ENCODE peak calls at places on chromosomes 4 and X, in four cellular contexts. Z is IMR-90, O is endothelial cell of umbilical vein, R is K562. J is an unnamed sample. For H3K9me1, the result is how much of the 10 kb centered on the place peaks cover.

GRCh38 chr4:22490718-22491330 is 25.0 kb downstream of the ADGRA3 start:
- DNase-seq in Z (no peak), R (no peak), O (no peak), J (no peak)

GRCh38 chr4:184280104-184280503 is 62.4 kb upstream of the ENPP6 start:
- DNase-seq in R (no peak), O (no peak), Z (no peak), J (no peak)

GRCh38 chrX:49209434-49210251 is 9.7 kb upstream of the SYP start:
- DNase-seq in O (no peak), R (peak), Z (no peak), J (no peak)

GRCh38 chrX:153474718-153475117 is 4.3 kb upstream of the HAUS7 start:
- DNase-seq in Z (peak), O (peak), R (peak), J (no peak)

GRCh38 chrX:48910926-48911406 is 480 bp downstream of the SLC35A2 start:
- DNase-seq in Z (peak), O (no peak), R (peak), J (no peak)

GRCh38 chr4:99151452-99151851 is 7.4 kb upstream of the ADH4 start:
- DNase-seq in R (no peak), Z (no peak), O (no peak), J (no peak)

GRCh38 chrX:10198254-10198653 is 41.5 kb downstream of the CLCN4 start:
- DNase-seq in R (no peak), Z (peak), O (no peak), J (no peak)

GRCh38 chrX:15143050-15143824 is 126.6 kb downstream of the ASB9 start:
- DNase-seq in O (peak), Z (peak), R (peak), J (no peak)

GRCh38 chr4:182576609-182577289 is 333.5 kb downstream of the TENM3 start:
- DNase-seq in Z (peak), O (no peak), R (no peak), J (no peak)

GRCh38 chrX:13876652-13877051 is 59.8 kb upstream of the GPM6B start:
- DNase-seq in O (no peak), R (no peak), Z (peak), J (peak)

GRCh38 chrX:130025256-130025655 is 42.8 kb downstream of the BCORL1 start:
- DNase-seq in O (no peak), Z (no peak), R (no peak), J (no peak)

GRCh38 chr4:68951078-68951805 is at the start of gene UGT2A3:
- DNase-seq in Z (no peak), O (no peak), R (no peak), J (no peak)

GRCh38 chr4:159829184-159829583 is 726.3 kb downstream of the RAPGEF2 start:
- DNase-seq in R (no peak), Z (no peak), O (no peak), J (no peak)

GRCh38 chr4:157792716-157793115 is 380.1 kb downstream of the GASK1B start:
- DNase-seq in R (no peak), O (no peak), Z (no peak), J (no peak)

GRCh38 chr4:40976343-40976742 is 226.6 kb downstream of the NSUN7 start:
- DNase-seq in R (peak), O (peak), Z (peak), J (no peak)

GRCh38 chr4:101160792-101161592 is 186.3 kb downstream of the PPP3CA start:
- DNase-seq in O (no peak), R (no peak), Z (no peak), J (no peak)

GRCh38 chr4:25076625-25077413 is 46.1 kb upstream of the LGI2 start:
- DNase-seq in O (no peak), R (no peak), Z (no peak), J (no peak)

GRCh38 chr4:4865705-4866123 is 6.2 kb downstream of the MSX1 start:
- DNase-seq in O (no peak), Z (no peak), R (no peak), J (no peak)

GRCh38 chrX:22310779-22311178 is 38.1 kb downstream of the CBLL2 start:
- DNase-seq in O (peak), R (no peak), Z (peak), J (no peak)

GRCh38 chr4:158484173-158484885 is 37.4 kb upstream of the RXFP1 start:
- DNase-seq in Z (peak), R (no peak), O (no peak), J (no peak)

GRCh38 chr4:74223801-74224200 is 65.9 kb downstream of the MTHFD2L start:
- DNase-seq in R (no peak), O (peak), Z (peak), J (peak)

GRCh38 chrX:69988955-69989394 is 60.8 kb downstream of the AWAT2 start:
- DNase-seq in R (no peak), Z (no peak), O (peak), J (no peak)

GRCh38 chr4:26062221-26062620 is 148.2 kb downstream of the SMIM20 start:
- DNase-seq in O (no peak), Z (peak), R (no peak), J (no peak)

GRCh38 chr4:136484996-136485395 is 1047.3 kb downstream of the PCDH18 start:
- DNase-seq in O (peak), Z (no peak), R (no peak), J (no peak)

GRCh38 chr4:2560167-2560566 is 23.7 kb downstream of the FAM193A start:
- DNase-seq in Z (no peak), R (no peak), O (no peak), J (no peak)

GRCh38 chrX:32868524-32868895 is 342.8 kb downstream of the DMD start:
- DNase-seq in R (no peak), Z (no peak), O (no peak), J (no peak)

GRCh38 chr4:85489273-85489672 is 14.3 kb downstream of the ARHGAP24 start:
- DNase-seq in R (no peak), Z (peak), O (no peak), J (no peak)

GRCh38 chrX:95836517-95836916 is 848.1 kb upstream of the DIAPH2 start:
- DNase-seq in R (no peak), Z (no peak), O (no peak), J (no peak)

GRCh38 chrX:30791296-30792278 is 97.5 kb downstream of the TAB3 start:
- DNase-seq in Z (no peak), O (no peak), R (no peak), J (no peak)

GRCh38 chr4:124322234-124322831 is 390.2 kb downstream of the ANKRD50 start:
- DNase-seq in Z (peak), O (peak), R (peak), J (no peak)

GRCh38 chrX:134948333-134949241 is 42.2 kb upstream of the SMIM10 start:
- DNase-seq in R (no peak), Z (peak), O (peak), J (no peak)

GRCh38 chr4:188110036-188110435 is 633 bp upstream of the TRIML2 start:
- DNase-seq in Z (no peak), R (no peak), O (no peak), J (no peak)

GRCh38 chr4:188117631-188118030 is 8.2 kb upstream of the TRIML2 start:
- DNase-seq in O (no peak), Z (no peak), R (no peak), J (no peak)

GRCh38 chr4:188110741-188111458 is 1.5 kb upstream of the TRIML2 start:
- DNase-seq in O (no peak), R (no peak), Z (peak), J (no peak)

GRCh38 chr4:188109157-188109755 is at the start of gene TRIML2:
- DNase-seq in R (no peak), Z (no peak), O (no peak), J (no peak)

DNA sequence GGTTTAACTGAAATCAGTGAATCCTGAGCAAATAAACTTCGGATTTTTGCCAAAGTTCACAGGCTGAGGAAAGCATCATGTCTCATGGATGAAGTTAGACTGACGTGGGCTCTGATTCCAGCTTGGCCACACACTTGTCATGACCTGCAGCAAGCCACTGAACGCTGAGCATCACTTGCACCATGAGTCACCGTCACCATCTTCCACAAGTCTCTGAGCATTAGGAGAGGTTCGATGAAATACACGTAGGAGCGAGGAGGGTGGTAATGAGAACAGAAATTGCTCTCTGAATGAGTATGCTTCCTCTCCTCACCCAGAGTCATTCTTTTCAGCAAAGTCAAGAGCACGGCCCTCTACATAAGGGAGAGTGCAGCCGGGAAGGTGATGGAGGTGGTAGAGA is 3.8 kb upstream of the TRIML2 start:
- DNase-seq in O (no peak), R (no peak), Z (peak), J (peak)
- H3K9me1 ChIP-seq in O (under half), R (under half), Z (under half), J (under half)

DNA sequence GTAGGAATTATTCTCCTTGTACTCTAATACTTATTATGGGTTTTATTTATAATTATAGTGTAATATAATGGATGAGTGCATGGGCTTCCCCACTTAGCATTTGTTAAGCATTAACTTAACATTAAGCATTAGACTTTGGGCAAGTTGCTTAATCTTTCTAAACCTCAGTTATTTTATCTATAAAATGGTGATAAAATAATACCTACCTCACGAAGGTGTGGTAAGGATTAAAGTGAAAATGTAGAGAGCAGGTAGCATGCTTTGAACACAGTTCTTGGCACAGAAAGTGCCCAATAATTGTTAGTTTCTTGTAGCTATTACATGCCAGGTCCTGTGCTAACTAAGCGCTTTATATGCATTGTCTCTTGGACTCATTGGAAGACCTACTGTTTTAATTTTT is 2.6 kb downstream of the MSMO1 start:
- DNase-seq in R (no peak), O (no peak), Z (no peak), J (no peak)
- H3K4me3 ChIP-seq in R (peak), O (no peak), Z (no peak), J (peak)

GRCh38 chr4:146960634-146961033 is 15.0 kb upstream of the TTC29 start:
- DNase-seq in Z (no peak), R (no peak), O (no peak), J (no peak)
- TF ChIP-seq CTCF in Z (no peak), R (no peak), O (no peak), J (no peak)

GRCh38 chrX:101398694-101399093 is 7.9 kb downstream of the RPL36A start:
- DNase-seq in Z (no peak), O (no peak), R (no peak), J (no peak)
- H3K9me1 ChIP-seq in Z (under half), O (under half), R (under half), J (under half)

GRCh38 chrX:24526616-24527015 is 61.5 kb downstream of the PDK3 start:
- DNase-seq in Z (no peak), O (no peak), R (no peak), J (no peak)
- H3K4me3 ChIP-seq in Z (no peak), O (no peak), R (no peak), J (no peak)

GRCh38 chr4:165378398-165378762 is 428 bp upstream of the CPE start:
- DNase-seq in R (no peak), O (no peak), Z (no peak), J (no peak)

GRCh38 chr4:165381821-165382373 is 3.1 kb downstream of the CPE start:
- DNase-seq in Z (no peak), O (no peak), R (no peak), J (no peak)

GRCh38 chr4:165375465-165375864 is 3.3 kb upstream of the CPE start:
- DNase-seq in O (no peak), R (no peak), Z (no peak), J (no peak)

GRCh38 chr4:165379662-165380061 is 854 bp downstream of the CPE start:
- DNase-seq in Z (no peak), R (no peak), O (no peak), J (no peak)

GRCh38 chr4:165378763-165379631 is at the start of gene CPE:
- DNase-seq in R (no peak), O (peak), Z (peak), J (no peak)
- TF ChIP-seq CTCF in R (peak), O (peak), Z (peak), J (peak)

DNA sequence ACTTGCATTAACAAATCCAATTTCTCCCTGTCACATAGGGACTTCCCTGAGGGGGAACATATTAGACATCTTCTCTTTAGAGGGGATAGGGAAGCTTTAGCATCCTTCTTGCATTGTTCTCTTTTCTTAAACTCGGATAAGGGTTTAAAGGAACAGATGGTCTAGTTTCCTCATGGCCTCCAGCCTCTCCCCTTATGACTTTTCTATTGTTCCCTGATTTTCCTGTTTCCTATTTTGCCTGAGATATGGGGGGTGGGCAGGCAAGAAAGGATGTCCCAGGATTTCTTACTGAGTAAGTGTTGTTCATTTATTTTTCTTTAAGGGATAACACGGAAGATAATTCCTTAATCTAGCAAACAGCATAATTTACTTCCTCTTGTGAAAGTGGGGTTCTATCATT is 107.7 kb upstream of the MAGEE2 start:
- DNase-seq in O (no peak), R (no peak), Z (no peak), J (no peak)
- H3K9me1 ChIP-seq in O (under half), R (under half), Z (under half), J (under half)

GRCh38 chrX:18410038-18410437 is 15.4 kb upstream of the CDKL5 start:
- DNase-seq in O (peak), R (no peak), Z (peak), J (no peak)

GRCh38 chrX:18415386-18415785 is 10.0 kb upstream of the CDKL5 start:
- DNase-seq in R (no peak), Z (peak), O (no peak), J (no peak)
- H3K4me3 ChIP-seq in R (no peak), Z (no peak), O (no peak), J (no peak)

DNA sequence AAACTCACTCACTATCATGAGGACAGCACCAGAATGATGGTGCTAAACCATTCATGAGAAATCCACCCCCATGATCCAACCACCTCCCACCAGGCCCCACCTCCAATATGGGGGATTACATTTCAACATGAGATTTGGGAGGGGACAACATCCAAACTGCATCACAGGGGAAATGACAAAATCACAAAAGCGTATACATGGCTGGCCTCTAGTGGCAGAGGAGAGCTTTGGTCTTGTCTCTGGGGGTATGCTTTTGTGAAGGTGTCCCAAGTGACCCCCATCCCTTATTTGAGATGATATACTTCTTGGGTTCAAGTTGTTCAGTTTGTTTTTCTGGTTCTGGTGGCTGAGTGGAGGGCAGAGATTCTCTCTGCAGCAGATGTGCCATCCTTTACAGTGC is 8.5 kb upstream of the SETD7 start:
- DNase-seq in O (no peak), R (no peak), Z (no peak), J (no peak)
- TF ChIP-seq CTCF in O (no peak), R (no peak), Z (no peak), J (no peak)

GRCh38 chrX:1589356-1590130 is 1.9 kb upstream of the AKAP17A start:
- DNase-seq in Z (no peak), O (no peak), R (no peak), J (no peak)

GRCh38 chrX:1587161-1587560 is 4.2 kb upstream of the AKAP17A start:
- DNase-seq in O (no peak), R (no peak), Z (no peak), J (no peak)

GRCh38 chrX:1582686-1583437 is 8.5 kb upstream of the AKAP17A start:
- DNase-seq in O (no peak), R (peak), Z (no peak), J (no peak)

GRCh38 chrX:1581132-1581531 is 10.3 kb upstream of the AKAP17A start:
- DNase-seq in Z (no peak), R (peak), O (peak), J (peak)

DNA sequence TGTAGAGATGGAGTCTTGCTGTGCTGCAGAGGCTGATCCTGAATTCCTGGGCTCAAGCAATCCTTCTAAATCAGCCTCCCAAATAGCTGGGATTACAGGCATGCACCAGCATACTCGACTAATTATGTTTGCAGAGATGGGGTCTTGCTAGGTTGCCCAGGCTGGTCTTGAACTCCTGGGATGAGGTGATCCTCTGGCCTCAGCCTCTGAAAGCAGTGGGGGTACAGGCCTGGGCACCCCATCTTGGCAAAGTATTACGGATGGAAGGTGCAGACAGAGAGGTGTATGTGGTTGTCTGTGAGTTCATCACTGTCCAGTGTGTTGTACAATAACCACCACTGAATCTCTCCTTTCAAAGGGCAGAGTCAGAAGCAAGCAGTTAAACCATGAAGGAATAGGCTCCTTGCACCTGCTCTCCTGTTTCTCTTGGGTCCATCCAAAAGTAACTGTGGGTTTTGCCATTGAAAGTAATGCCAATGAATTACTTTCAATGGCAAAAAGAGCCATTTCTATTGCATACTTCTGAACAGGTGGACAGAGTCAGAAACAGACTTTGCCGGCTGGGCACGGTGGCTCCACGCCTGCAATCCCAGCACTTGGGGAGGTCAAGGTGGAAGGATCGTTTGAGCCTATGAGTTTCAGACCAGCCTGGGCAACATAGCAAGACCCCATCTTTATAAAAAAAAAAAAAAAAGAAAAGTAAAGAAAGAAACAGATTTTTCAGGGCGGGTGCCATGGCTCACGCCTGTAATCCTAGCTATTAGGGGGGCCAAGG is 7.0 kb upstream of the AKAP17A start:
- DNase-seq in Z (no peak), R (no peak), O (no peak), J (no peak)
- H3K9me1 ChIP-seq in Z (under half), R (under half), O (under half), J (under half)

J was measured in keratinocyte.